ENCODE peak calls at places on chromosomes 4 and X, in nine cellular contexts. S is ACHN; K is central memory CD8-positive, alpha-beta T cell; R is lung; Y is D341Med; O is T-helper 17 cell; Q is M059J; M is stimulated activated CD8-positive, alpha-beta memory T cell treated with anti-CD3 and anti-CD28 coated beads, Interleukin-15, amount 100 ng/mL, for 4 hours; H is NCI-H345. P is an unnamed sample.

GRCh38 chr4:7159923-7160322 is 32.4 kb upstream of the SORCS2 start:
- DNase-seq in R (no peak), H (no peak), M (no peak), S (no peak), K (no peak), Q (no peak), O (no peak), Y (no peak), P (no peak)

GRCh38 chr4:47490550-47490949 is 5.5 kb downstream of the ATP10D start:
- DNase-seq in O (no peak), M (no peak), K (no peak), H (no peak), S (peak; percentile 43), Y (peak; percentile 51), R (no peak), Q (peak; percentile 64), P (no peak)

GRCh38 chrX:152915541-152916241 is 17.8 kb downstream of the ZNF185 start:
- DNase-seq in H (peak; percentile 15), S (peak; percentile 15), K (no peak), O (no peak), M (no peak), R (no peak), Y (peak; percentile 68), Q (peak; percentile 79), P (no peak)

GRCh38 chr4:168451331-168451730 is 29.0 kb downstream of the DDX60L start:
- DNase-seq in Q (peak; percentile 6), M (no peak), R (no peak), O (no peak), Y (no peak), S (no peak), H (no peak), K (no peak), P (no peak)

GRCh38 chrX:124518888-124519287 is 172.5 kb downstream of the SH2D1A start:
- DNase-seq in S (peak; percentile 1), Y (no peak), K (no peak), M (no peak), R (no peak), O (no peak), Q (peak; percentile 12), H (no peak), P (no peak)

GRCh38 chrX:19866626-19867410 is 20.6 kb downstream of the SH3KBP1 start:
- DNase-seq in Q (no peak), R (no peak), M (no peak), Y (no peak), S (no peak), K (no peak), H (no peak), O (no peak), P (no peak)

GRCh38 chr4:124028172-124028571 is 631.6 kb downstream of the SPRY1 start:
- DNase-seq in O (no peak), R (no peak), S (no peak), H (no peak), Q (no peak), Y (peak; percentile 36), K (no peak), M (no peak), P (no peak)

GRCh38 chr4:54005475-54005874 is 58.9 kb downstream of the CHIC2 start:
- DNase-seq in Y (no peak), H (no peak), S (peak; percentile 50), Q (peak; percentile 50), R (no peak), K (no peak), O (no peak), M (no peak), P (no peak)

GRCh38 chr4:11710484-11710883 is 281.8 kb upstream of the HS3ST1 start:
- DNase-seq in O (no peak), M (no peak), H (no peak), Y (no peak), K (no peak), Q (no peak), S (no peak), R (no peak), P (no peak)

GRCh38 chr4:56311299-56311975 is 75.9 kb downstream of the AASDH start:
- DNase-seq in Y (peak; percentile 72), Q (no peak), K (no peak), M (no peak), O (no peak), S (no peak), R (no peak), H (no peak), P (no peak)

GRCh38 chr4:176791591-176792347 is 953 bp downstream of the VEGFC start:
- DNase-seq in O (no peak), M (no peak), S (peak; percentile 63), Q (peak; percentile 65), R (no peak), Y (peak; percentile 69), K (no peak), H (no peak), P (no peak)

GRCh38 chr4:47570816-47571215 is 85.7 kb downstream of the ATP10D start:
- DNase-seq in K (no peak), M (no peak), S (no peak), Y (no peak), H (no peak), Q (peak; percentile 33), O (no peak), R (no peak), P (no peak)

GRCh38 chr4:97530676-97531075 is 612.6 kb downstream of the STPG2 start:
- DNase-seq in Q (no peak), Y (no peak), O (no peak), K (no peak), M (no peak), S (no peak), H (no peak), R (no peak), P (no peak)

GRCh38 chr4:56995525-56995924 is 16.8 kb downstream of the POLR2B start:
- DNase-seq in K (no peak), Y (peak; percentile 80), M (no peak), R (peak; percentile 41), H (no peak), Q (peak; percentile 2), O (no peak), S (no peak), P (peak; percentile 86)

GRCh38 chr4:185339941-185340340 is 55.8 kb downstream of the LRP2BP start:
- DNase-seq in S (no peak), O (no peak), M (no peak), Q (no peak), K (no peak), R (no peak), Y (no peak), H (no peak), P (no peak)

GRCh38 chrX:102835504-102836146 is 101.4 kb upstream of the RAB40AL start:
- DNase-seq in Q (peak; percentile 35), S (peak; percentile 25), K (no peak), M (no peak), Y (peak; percentile 20), H (peak; percentile 1), R (no peak), O (no peak), P (no peak)

P was measured in right atrium auricular region.